ENCODE peak calls at places on chromosomes 4 and X, in five cellular contexts. Q, K, Z, T and E are unnamed samples.

GRCh38 chr4:86957214-86957613 is 22.4 kb downstream of the AFF1 start:
- DNase-seq in Q (no peak), Z (no peak), K (no peak), T (no peak), E (peak; percentile 81)

GRCh38 chrX:9466115-9466495 is 1.2 kb downstream of the TBL1X start:
- DNase-seq in Z (peak; percentile 70), T (peak; percentile 51), Q (peak; percentile 19), K (peak; percentile 11), E (peak; percentile 32)

GRCh38 chr4:187171731-187172339 is 448.2 kb upstream of the FAT1 start:
- DNase-seq in Q (no peak), Z (no peak), K (no peak), T (no peak), E (peak; percentile 67)

GRCh38 chr4:127479031-127479622 is 153.6 kb upstream of the INTU start:
- DNase-seq in T (no peak), Q (peak; percentile 30), Z (no peak), K (no peak), E (peak; percentile 24)

GRCh38 chrX:12379666-12380065 is 241.4 kb downstream of the FRMPD4 start:
- DNase-seq in Q (no peak), T (no peak), Z (no peak), K (no peak), E (peak; percentile 14)

GRCh38 chrX:45143455-45143854 is 57.2 kb downstream of the DIPK2B start:
- DNase-seq in K (no peak), Q (peak; percentile 86), T (no peak), Z (no peak), E (no peak)

GRCh38 chr4:102815981-102816380 is 11.4 kb downstream of the UBE2D3 start:
- DNase-seq in T (no peak), K (no peak), Q (no peak), Z (no peak), E (peak; percentile 69)

GRCh38 chrX:121010218-121010617 is 24.7 kb upstream of the CT47A1 start:
- DNase-seq in K (no peak), Q (peak; percentile 31), T (no peak), Z (no peak), E (no peak)

GRCh38 chrX:109600114-109600710 is 24.8 kb downstream of the KCNE5 start:
- DNase-seq in Z (peak; percentile 53), K (no peak), T (no peak), Q (peak; percentile 17), E (peak; percentile 7)

GRCh38 chrX:40092808-40093435 is 4.8 kb downstream of the BCOR start:
- DNase-seq in Q (no peak), Z (no peak), K (no peak), T (no peak), E (no peak)

GRCh38 chr4:82784615-82785247 is 13.9 kb downstream of the SCD5 start:
- DNase-seq in T (no peak), K (no peak), Q (peak; percentile 1), Z (no peak), E (peak; percentile 41)

GRCh38 chrX:103376118-103376978 is at the start of gene BEX3:
- DNase-seq in Z (peak; percentile 68), K (peak; percentile 13), T (peak; percentile 47), Q (peak; percentile 80), E (peak; percentile 66)

GRCh38 chr4:21879187-21879586 is 69.4 kb downstream of the KCNIP4 start:
- DNase-seq in T (no peak), Z (no peak), K (no peak), Q (no peak), E (no peak)

GRCh38 chr4:83548151-83548905 is 12.4 kb downstream of the GPAT3 start:
- DNase-seq in T (peak; percentile 86), Q (peak; percentile 26), Z (peak; percentile 72), K (peak; percentile 39), E (peak; percentile 88)